ENCODE peak calls at places on chromosomes 6 and 20, in eight cellular contexts. H is foreskin fibroblast, S is neural progenitor cell, N is choroid plexus epithelial cell, W is GM20000, R is endothelial cell, P is nephron progenitor cell, F is uterus. L is an unnamed sample.

GRCh38 chr6:31597006-31597405 is 4.2 kb upstream of the NCR3 start:
- DNase-seq in F (no peak), P (no peak), S (peak; percentile 40), N (peak; percentile 58), W (no peak), R (no peak), H (peak; percentile 36), L (no peak)

GRCh38 chr20:21053002-21053762 is 53.0 kb downstream of the LINC00237 start:
- DNase-seq in H (no peak), W (no peak), R (no peak), S (peak; percentile 54), F (no peak), P (peak; percentile 17), N (no peak), L (peak; percentile 8)

GRCh38 chr6:165662671-165663282 is at the start of gene PDE10A:
- DNase-seq in H (peak; percentile 15), R (peak; percentile 61), F (peak; percentile 38), N (peak; percentile 76), S (peak; percentile 86), W (peak; percentile 58), P (peak; percentile 75), L (peak; percentile 66)

GRCh38 chr6:128144320-128144719 is 243.5 kb upstream of the THEMIS start:
- DNase-seq in R (no peak), S (no peak), W (no peak), P (no peak), F (no peak), H (no peak), N (peak; percentile 11), L (no peak)

GRCh38 chr6:81704700-81705099 is 47.8 kb downstream of the TENT5A start:
- DNase-seq in F (no peak), P (no peak), R (no peak), S (no peak), W (no peak), N (no peak), H (no peak), L (no peak)

GRCh38 chr6:161411265-161411944 is 137.5 kb upstream of the AGPAT4 start:
- DNase-seq in W (no peak), N (peak; percentile 33), S (no peak), F (no peak), H (no peak), P (no peak), R (no peak), L (no peak)

GRCh38 chr6:106913676-106914280 is 60.8 kb downstream of the CD24 start:
- DNase-seq in F (no peak), H (no peak), N (no peak), W (peak; percentile 49), S (no peak), P (no peak), R (no peak), L (no peak)

GRCh38 chr20:21529863-21530262 is 16.0 kb upstream of the NKX2-2 start:
- DNase-seq in H (no peak), P (no peak), R (no peak), N (no peak), S (peak; percentile 36), W (peak; percentile 39), F (no peak), L (no peak)

GRCh38 chr6:13528232-13528631 is 40.8 kb upstream of the GFOD1 start:
- DNase-seq in P (no peak), F (no peak), H (no peak), S (no peak), N (peak; percentile 30), R (no peak), W (no peak), L (no peak)
- TF ChIP-seq CTCF in P (no peak), F (no peak), H (no peak), S (no peak), N (peak; percentile 28), R (no peak), W (no peak), L (no peak)

GRCh38 chr20:13211956-13212618 is 9.0 kb upstream of the ISM1 start:
- DNase-seq in F (no peak), P (no peak), S (no peak), W (no peak), N (no peak), R (no peak), H (peak; percentile 50), L (no peak)
- TF ChIP-seq CTCF in F (no peak), P (no peak), S (no peak), W (no peak), N (no peak), R (no peak), H (no peak), L (no peak)

DNA sequence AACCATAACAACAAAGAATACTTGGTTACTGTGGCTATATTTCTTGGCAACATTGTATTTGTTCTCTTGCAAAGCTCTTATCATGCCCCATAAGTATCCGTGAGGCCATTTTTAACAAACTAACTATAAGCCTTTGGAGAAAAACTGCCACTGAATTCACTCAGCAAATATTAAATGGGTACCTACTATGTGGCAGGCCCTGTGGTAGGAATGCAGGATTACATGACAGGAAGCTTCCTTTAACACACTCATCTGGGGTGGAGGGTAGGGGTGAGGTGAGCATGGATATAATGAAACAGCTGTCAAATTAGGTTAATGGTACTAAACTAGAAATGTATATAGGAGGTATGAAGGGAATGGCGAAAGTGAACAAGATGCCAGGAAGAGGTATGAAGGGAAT is 504.8 kb downstream of the MEI4 start:
- DNase-seq in H (no peak), F (no peak), W (no peak), N (no peak), R (no peak), P (no peak), S (no peak), L (no peak)
- TF ChIP-seq CTCF in H (no peak), F (no peak), W (no peak), N (no peak), R (no peak), P (no peak), S (peak; percentile 10), L (no peak)

GRCh38 chr6:160221423-160221822 is 37.2 kb downstream of the SLC22A2 start:
- DNase-seq in W (no peak), H (no peak), F (no peak), N (peak; percentile 20), S (peak; percentile 6), P (no peak), R (no peak), L (no peak)
- TF ChIP-seq CTCF in W (no peak), H (no peak), F (no peak), N (no peak), S (peak; percentile 24), P (no peak), R (no peak), L (no peak)

GRCh38 chr6:56742122-56742791 is 99.6 kb upstream of the DST start:
- DNase-seq in R (no peak), S (no peak), N (peak; percentile 32), F (no peak), P (no peak), W (no peak), H (no peak), L (no peak)

GRCh38 chr6:56745971-56746370 is 103.3 kb upstream of the DST start:
- DNase-seq in P (no peak), N (no peak), W (no peak), F (no peak), H (no peak), R (no peak), S (no peak), L (no peak)

GRCh38 chr6:56745081-56745480 is 102.4 kb upstream of the DST start:
- DNase-seq in F (no peak), N (no peak), H (no peak), P (no peak), R (no peak), S (no peak), W (no peak), L (no peak)

GRCh38 chr6:56746767-56747504 is 104.2 kb upstream of the DST start:
- DNase-seq in F (no peak), H (no peak), W (no peak), N (peak; percentile 62), P (no peak), R (no peak), S (peak; percentile 27), L (no peak)

GRCh38 chr6:56744528-56744927 is 101.8 kb upstream of the DST start:
- DNase-seq in W (no peak), R (no peak), P (no peak), F (no peak), S (no peak), N (no peak), H (no peak), L (no peak)
- TF ChIP-seq CTCF in W (no peak), R (no peak), P (no peak), F (no peak), S (no peak), N (no peak), H (no peak), L (no peak)

GRCh38 chr6:73870907-73871306 is 174.9 kb downstream of the CD109 start:
- DNase-seq in N (no peak), H (no peak), S (no peak), F (no peak), W (no peak), R (no peak), P (no peak), L (no peak)
- TF ChIP-seq CTCF in N (no peak), H (no peak), S (no peak), F (no peak), W (no peak), R (no peak), P (no peak), L (no peak)

DNA sequence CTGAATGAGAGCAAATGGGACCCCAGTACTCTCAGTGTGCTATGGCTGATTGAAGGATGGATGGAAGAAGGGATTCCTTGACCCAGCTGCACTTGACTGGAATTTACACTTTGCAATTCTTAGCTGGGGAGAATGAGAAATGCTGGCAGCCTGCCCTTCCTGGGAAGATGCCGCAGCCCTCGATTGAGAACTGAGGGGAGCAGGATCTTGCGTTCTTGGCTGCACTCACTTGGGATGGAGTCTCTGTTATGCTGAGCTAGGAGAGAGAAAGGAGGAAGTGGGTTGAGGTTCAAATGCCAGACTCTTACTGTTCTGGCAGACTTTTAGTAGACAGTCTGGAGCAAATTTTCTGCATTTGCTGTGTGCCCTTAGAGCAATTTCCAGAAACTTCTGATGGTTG is 221.2 kb downstream of the FNDC1 start:
- DNase-seq in N (no peak), R (no peak), W (no peak), H (no peak), F (no peak), P (no peak), S (no peak), L (no peak)
- TF ChIP-seq CTCF in N (no peak), R (no peak), W (no peak), H (no peak), F (no peak), P (no peak), S (no peak), L (no peak)

L was measured in neural crest cell.